ENCODE peak calls at places on chromosomes 3 and 15, in ten cellular contexts. W is iPS-NIHi11; E is DND-41; P is stimulated activated CD4-positive, alpha-beta T cell treated with anti-CD3 and anti-CD28 coated beads, Interleukin-4, amount 100 ng/mL, for 48 hours; I is HTR-8/SVneo; Y is PC-3; Z is ELR; G is GDM1; J is HEK293T; T is colonic mucosa. M is an unnamed sample.

GRCh38 chr3:4584537-4585249 is 91.5 kb downstream of the ITPR1 start:
- DNase-seq in G (peak), T (no peak), P (no peak), J (no peak), Y (no peak), Z (no peak), W (no peak), I (no peak), E (peak), M (peak)

GRCh38 chr3:168040624-168041208 is 55.0 kb downstream of the GOLIM4 start:
- DNase-seq in Z (peak), I (peak), G (peak), Y (peak), E (no peak), W (peak), P (no peak), T (no peak), J (peak), M (peak)

GRCh38 chr3:128408693-128409620 is 57.7 kb downstream of the DNAJB8 start:
- DNase-seq in Y (no peak), W (peak), E (no peak), P (no peak), G (no peak), Z (no peak), J (no peak), I (no peak), T (no peak), M (no peak)

GRCh38 chr15:73683624-73684536 is at the start of gene CD276:
- DNase-seq in J (peak), E (no peak), W (peak), P (no peak), Z (peak), Y (peak), T (peak), G (peak), I (peak), M (no peak)

GRCh38 chr3:9750556-9751411 is 1.0 kb downstream of the OGG1 start:
- DNase-seq in E (no peak), T (peak), P (no peak), G (no peak), J (no peak), I (no peak), Y (peak), W (no peak), Z (peak), M (no peak)

GRCh38 chr15:62087671-62088360 is 21.0 kb downstream of the C2CD4A start:
- DNase-seq in I (no peak), E (no peak), P (no peak), T (no peak), Y (peak), J (no peak), W (no peak), G (no peak), Z (no peak), M (no peak)

GRCh38 chr15:58438111-58438510 is 6.3 kb downstream of the LIPC start:
- DNase-seq in W (no peak), I (no peak), J (no peak), P (no peak), Z (no peak), G (no peak), T (no peak), Y (no peak), E (no peak), M (no peak)

GRCh38 chr3:124927454-124928079 is 7.0 kb downstream of the MUC13 start:
- DNase-seq in G (no peak), E (no peak), Z (no peak), T (no peak), J (no peak), P (no peak), W (no peak), I (no peak), Y (no peak), M (no peak)

GRCh38 chr3:119990888-119991287 is 103.4 kb downstream of the GSK3B start:
- DNase-seq in P (no peak), T (no peak), G (no peak), E (no peak), Z (peak), W (no peak), J (no peak), Y (peak), I (no peak), M (no peak)

GRCh38 chr3:138373695-138374094 is 25.3 kb downstream of the MRAS start:
- DNase-seq in W (no peak), J (no peak), Z (no peak), E (no peak), P (no peak), T (no peak), G (no peak), I (no peak), Y (no peak), M (no peak)

GRCh38 chr3:95289295-95289694 is 1226.4 kb downstream of the NSUN3 start:
- DNase-seq in T (no peak), Z (no peak), P (no peak), W (no peak), I (no peak), Y (peak), J (no peak), E (no peak), G (no peak), M (no peak)

GRCh38 chr3:81967362-81967761 is 205.9 kb upstream of the GBE1 start:
- DNase-seq in Z (no peak), G (no peak), I (no peak), P (no peak), E (no peak), W (no peak), T (no peak), J (no peak), Y (peak), M (no peak)

GRCh38 chr15:64216722-64217428 is 54.1 kb upstream of the PPIB start:
- DNase-seq in I (no peak), E (no peak), W (no peak), T (no peak), Y (no peak), Z (no peak), P (no peak), G (no peak), J (no peak), M (no peak)

GRCh38 chr3:33578325-33579180 is 138.3 kb upstream of the UBP1 start:
- DNase-seq in G (no peak), T (no peak), E (no peak), W (no peak), I (peak), Z (peak), J (no peak), Y (peak), P (no peak), M (no peak)

GRCh38 chr3:22474706-22475470 is 723.9 kb upstream of the ZNF385D start:
- DNase-seq in Y (peak), P (no peak), T (no peak), J (no peak), W (no peak), E (no peak), G (no peak), Z (peak), I (no peak), M (peak)

GRCh38 chr15:43266834-43267233 is at the start of gene TGM5:
- DNase-seq in W (no peak), Y (peak), J (no peak), T (no peak), G (no peak), E (no peak), I (no peak), P (no peak), Z (no peak), M (peak)

GRCh38 chr3:162525052-162525451 is 1028.4 kb downstream of the OTOL1 start:
- DNase-seq in Z (peak), J (no peak), I (peak), P (no peak), W (no peak), Y (no peak), G (no peak), T (peak), E (no peak), M (no peak)

GRCh38 chr3:185371683-185372082 is 8.7 kb downstream of the MAP3K13 start:
- DNase-seq in J (no peak), I (no peak), P (no peak), W (no peak), G (no peak), Y (no peak), T (no peak), E (no peak), Z (no peak), M (no peak)

GRCh38 chr3:177615015-177615414 is 417.7 kb upstream of the TBL1XR1 start:
- DNase-seq in P (no peak), I (peak), T (peak), W (no peak), G (peak), Y (peak), Z (peak), J (no peak), E (peak), M (peak)

GRCh38 chr15:80850941-80851451 is 71.8 kb downstream of the CEMIP start:
- DNase-seq in T (no peak), E (no peak), G (no peak), I (no peak), J (no peak), Y (peak), P (no peak), Z (no peak), W (no peak), M (no peak)

M was measured in HL-60.